ENCODE peak calls at places on chromosome 20, in ten cellular contexts. One of them, this sample, is unnamed.

GRCh38 chr20:19074828-19075516 is 137.5 kb upstream of the SLC24A3 start:
- DNase-seq in H1: peak
- DNase-seq in GM12878: peak
- DNase-seq in K562: no peak
- DNase-seq in esophagus muscularis mucosa: peak
- DNase-seq in SK-N-SH: no peak
- DNase-seq in ovary: no peak
- DNase-seq in A549: no peak
- DNase-seq in stomach: no peak
- DNase-seq in tibial nerve: no peak
- DNase-seq in this sample: no peak

GRCh38 chr20:19786311-19786710 is 28.3 kb downstream of the RIN2 start:
- DNase-seq in tibial nerve: no peak
- DNase-seq in K562: no peak
- DNase-seq in H1: no peak
- DNase-seq in ovary: no peak
- DNase-seq in stomach: no peak
- DNase-seq in A549: no peak
- DNase-seq in SK-N-SH: no peak
- DNase-seq in GM12878: no peak
- DNase-seq in esophagus muscularis mucosa: no peak
- DNase-seq in this sample: peak

GRCh38 chr20:36441416-36441815 is 99.9 kb upstream of the MYL9 start:
- DNase-seq in ovary: no peak
- DNase-seq in A549: no peak
- DNase-seq in SK-N-SH: no peak
- DNase-seq in GM12878: no peak
- DNase-seq in tibial nerve: no peak
- DNase-seq in esophagus muscularis mucosa: no peak
- DNase-seq in stomach: no peak
- DNase-seq in H1: no peak
- DNase-seq in K562: no peak
- DNase-seq in this sample: no peak

GRCh38 chr20:38725959-38726848 is 1.9 kb downstream of the SLC32A1 start:
- DNase-seq in stomach: peak
- DNase-seq in ovary: peak
- DNase-seq in tibial nerve: no peak
- DNase-seq in K562: peak
- DNase-seq in A549: peak
- DNase-seq in H1: peak
- DNase-seq in GM12878: no peak
- DNase-seq in esophagus muscularis mucosa: no peak
- DNase-seq in SK-N-SH: peak
- DNase-seq in this sample: peak

GRCh38 chr20:50410343-50410742 is 99.8 kb upstream of the PTPN1 start:
- DNase-seq in GM12878: no peak
- DNase-seq in H1: no peak
- DNase-seq in SK-N-SH: no peak
- DNase-seq in stomach: no peak
- DNase-seq in ovary: no peak
- DNase-seq in K562: no peak
- DNase-seq in esophagus muscularis mucosa: no peak
- DNase-seq in tibial nerve: no peak
- DNase-seq in A549: no peak
- DNase-seq in this sample: no peak

GRCh38 chr20:49812463-49813304 is at the start of gene SLC9A8:
- DNase-seq in H1: peak
- DNase-seq in esophagus muscularis mucosa: peak
- DNase-seq in A549: peak
- DNase-seq in K562: peak
- DNase-seq in ovary: peak
- DNase-seq in SK-N-SH: peak
- DNase-seq in GM12878: peak
- DNase-seq in stomach: peak
- DNase-seq in tibial nerve: peak
- DNase-seq in this sample: peak

GRCh38 chr20:12166053-12166717 is 248.5 kb downstream of the BTBD3 start:
- DNase-seq in esophagus muscularis mucosa: no peak
- DNase-seq in SK-N-SH: peak
- DNase-seq in H1: no peak
- DNase-seq in ovary: no peak
- DNase-seq in GM12878: no peak
- DNase-seq in stomach: no peak
- DNase-seq in A549: no peak
- DNase-seq in tibial nerve: no peak
- DNase-seq in K562: no peak
- DNase-seq in this sample: peak

GRCh38 chr20:26216025-26216424 is 519.4 kb upstream of the ZNF337 start:
- DNase-seq in SK-N-SH: no peak
- DNase-seq in GM12878: no peak
- DNase-seq in H1: no peak
- DNase-seq in esophagus muscularis mucosa: no peak
- DNase-seq in A549: no peak
- DNase-seq in K562: no peak
- DNase-seq in stomach: no peak
- DNase-seq in tibial nerve: no peak
- DNase-seq in ovary: no peak
- DNase-seq in this sample: no peak

GRCh38 chr20:47989957-47990356 is 204.7 kb upstream of the SULF2 start:
- DNase-seq in A549: no peak
- DNase-seq in K562: no peak
- DNase-seq in esophagus muscularis mucosa: no peak
- DNase-seq in stomach: no peak
- DNase-seq in tibial nerve: no peak
- DNase-seq in H1: no peak
- DNase-seq in SK-N-SH: peak
- DNase-seq in GM12878: no peak
- DNase-seq in ovary: no peak
- DNase-seq in this sample: peak

GRCh38 chr20:9977629-9978028 is 57.2 kb upstream of the ANKEF1 start:
- DNase-seq in esophagus muscularis mucosa: no peak
- DNase-seq in GM12878: no peak
- DNase-seq in SK-N-SH: no peak
- DNase-seq in stomach: no peak
- DNase-seq in A549: no peak
- DNase-seq in ovary: no peak
- DNase-seq in tibial nerve: no peak
- DNase-seq in H1: no peak
- DNase-seq in K562: no peak
- DNase-seq in this sample: no peak

GRCh38 chr20:48041078-48041780 is 255.9 kb upstream of the SULF2 start:
- DNase-seq in A549: no peak
- DNase-seq in H1: no peak
- DNase-seq in ovary: no peak
- DNase-seq in tibial nerve: no peak
- DNase-seq in stomach: no peak
- DNase-seq in GM12878: no peak
- DNase-seq in esophagus muscularis mucosa: no peak
- DNase-seq in K562: no peak
- DNase-seq in SK-N-SH: peak
- DNase-seq in this sample: no peak

GRCh38 chr20:34268851-34269668 is 27.8 kb downstream of the ASIP start:
- DNase-seq in tibial nerve: no peak
- DNase-seq in GM12878: no peak
- DNase-seq in H1: peak
- DNase-seq in stomach: peak
- DNase-seq in ovary: peak
- DNase-seq in K562: no peak
- DNase-seq in esophagus muscularis mucosa: no peak
- DNase-seq in SK-N-SH: no peak
- DNase-seq in A549: no peak
- DNase-seq in this sample: peak

GRCh38 chr20:10359621-10360040 is 74.4 kb downstream of the MKKS start:
- DNase-seq in SK-N-SH: no peak
- DNase-seq in GM12878: peak
- DNase-seq in esophagus muscularis mucosa: no peak
- DNase-seq in tibial nerve: no peak
- DNase-seq in stomach: no peak
- DNase-seq in ovary: no peak
- DNase-seq in H1: no peak
- DNase-seq in A549: no peak
- DNase-seq in K562: no peak
- DNase-seq in this sample: no peak

GRCh38 chr20:53859684-53860083 is 210.7 kb downstream of the BCAS1 start:
- DNase-seq in H1: no peak
- DNase-seq in stomach: no peak
- DNase-seq in A549: no peak
- DNase-seq in tibial nerve: peak
- DNase-seq in SK-N-SH: no peak
- DNase-seq in ovary: no peak
- DNase-seq in K562: no peak
- DNase-seq in esophagus muscularis mucosa: no peak
- DNase-seq in GM12878: no peak
- DNase-seq in this sample: peak

DNA sequence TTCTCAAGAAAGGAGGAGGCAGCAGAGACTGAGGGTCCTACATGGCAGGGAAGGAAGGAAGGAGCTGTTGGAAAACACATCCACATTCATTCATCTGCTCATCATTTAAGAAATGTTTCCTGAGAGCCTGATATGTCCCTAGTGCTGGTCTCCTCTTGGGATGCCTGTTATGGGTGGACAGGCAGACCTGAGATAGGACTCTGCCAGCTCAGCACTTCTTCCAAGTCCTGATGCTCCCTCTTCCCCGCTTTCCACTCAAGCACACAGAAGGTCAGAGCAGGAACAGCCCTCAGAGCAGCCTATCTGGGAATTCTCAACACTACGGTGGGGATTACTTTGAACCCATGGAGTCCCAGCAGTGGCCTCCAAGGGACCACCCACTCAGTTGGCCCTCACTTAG is 8.0 kb upstream of the SIRPD start:
- DNase-seq in A549: no peak
- DNase-seq in K562: peak
- DNase-seq in H1: no peak
- DNase-seq in tibial nerve: no peak
- DNase-seq in stomach: no peak
- DNase-seq in ovary: no peak
- DNase-seq in SK-N-SH: no peak
- DNase-seq in esophagus muscularis mucosa: no peak
- DNase-seq in GM12878: no peak
- DNase-seq in this sample: no peak
- TF ChIP-seq EP300 in A549: no peak
- TF ChIP-seq EP300 in K562: no peak
- TF ChIP-seq EP300 in H1: no peak
- TF ChIP-seq EP300 in tibial nerve: no peak
- TF ChIP-seq EP300 in stomach: no peak
- TF ChIP-seq EP300 in ovary: no peak
- TF ChIP-seq EP300 in SK-N-SH: no peak
- TF ChIP-seq EP300 in esophagus muscularis mucosa: no peak
- TF ChIP-seq EP300 in GM12878: no peak
- TF ChIP-seq EP300 in this sample: no peak

GRCh38 chr20:7106910-7107309 is 339.4 kb downstream of the BMP2 start:
- DNase-seq in SK-N-SH: no peak
- DNase-seq in ovary: no peak
- DNase-seq in K562: no peak
- DNase-seq in H1: no peak
- DNase-seq in A549: no peak
- DNase-seq in GM12878: no peak
- DNase-seq in tibial nerve: no peak
- DNase-seq in stomach: no peak
- DNase-seq in esophagus muscularis mucosa: no peak
- DNase-seq in this sample: no peak
- H3K27ac ChIP-seq in SK-N-SH: no peak
- H3K27ac ChIP-seq in ovary: no peak
- H3K27ac ChIP-seq in K562: no peak
- H3K27ac ChIP-seq in H1: no peak
- H3K27ac ChIP-seq in A549: no peak
- H3K27ac ChIP-seq in GM12878: no peak
- H3K27ac ChIP-seq in tibial nerve: no peak
- H3K27ac ChIP-seq in stomach: no peak
- H3K27ac ChIP-seq in esophagus muscularis mucosa: no peak
- H3K27ac ChIP-seq in this sample: no peak

GRCh38 chr20:44532248-44532980 is 10.5 kb upstream of the SERINC3 start:
- DNase-seq in ovary: peak
- DNase-seq in stomach: no peak
- DNase-seq in tibial nerve: no peak
- DNase-seq in K562: no peak
- DNase-seq in GM12878: no peak
- DNase-seq in A549: no peak
- DNase-seq in SK-N-SH: no peak
- DNase-seq in esophagus muscularis mucosa: no peak
- DNase-seq in H1: no peak
- DNase-seq in this sample: no peak

GRCh38 chr20:44528309-44528708 is 6.4 kb upstream of the SERINC3 start:
- DNase-seq in H1: no peak
- DNase-seq in ovary: no peak
- DNase-seq in K562: no peak
- DNase-seq in GM12878: no peak
- DNase-seq in A549: no peak
- DNase-seq in SK-N-SH: no peak
- DNase-seq in esophagus muscularis mucosa: no peak
- DNase-seq in stomach: no peak
- DNase-seq in tibial nerve: no peak
- DNase-seq in this sample: no peak

GRCh38 chr20:44533928-44534327 is 12.1 kb upstream of the SERINC3 start:
- DNase-seq in K562: no peak
- DNase-seq in stomach: no peak
- DNase-seq in ovary: no peak
- DNase-seq in esophagus muscularis mucosa: no peak
- DNase-seq in tibial nerve: no peak
- DNase-seq in H1: no peak
- DNase-seq in SK-N-SH: no peak
- DNase-seq in A549: no peak
- DNase-seq in GM12878: no peak
- DNase-seq in this sample: no peak

GRCh38 chr20:44536139-44536538 is 14.3 kb upstream of the SERINC3 start:
- DNase-seq in stomach: no peak
- DNase-seq in H1: no peak
- DNase-seq in SK-N-SH: no peak
- DNase-seq in ovary: no peak
- DNase-seq in K562: no peak
- DNase-seq in GM12878: no peak
- DNase-seq in esophagus muscularis mucosa: no peak
- DNase-seq in tibial nerve: no peak
- DNase-seq in A549: no peak
- DNase-seq in this sample: peak

DNA sequence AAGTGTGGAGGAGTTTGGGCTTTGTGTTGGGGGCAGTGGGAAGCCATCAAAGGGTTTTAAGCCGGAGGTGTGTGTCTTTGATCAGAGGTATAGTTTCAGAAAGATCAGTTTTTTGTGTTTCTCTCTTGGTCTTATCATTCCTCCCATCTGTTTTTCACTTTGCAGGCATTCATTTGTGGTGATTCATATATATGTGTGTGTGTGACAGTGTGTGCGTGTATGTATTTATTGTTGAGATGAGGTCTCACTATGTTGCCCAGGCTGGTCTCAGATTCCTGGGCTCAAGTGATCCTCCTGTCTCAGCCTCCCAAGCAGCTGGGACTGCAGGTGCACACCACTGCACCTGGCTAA is 11.1 kb upstream of the SERINC3 start:
- DNase-seq in K562: no peak
- DNase-seq in A549: no peak
- DNase-seq in tibial nerve: no peak
- DNase-seq in SK-N-SH: no peak
- DNase-seq in GM12878: no peak
- DNase-seq in H1: no peak
- DNase-seq in esophagus muscularis mucosa: no peak
- DNase-seq in ovary: no peak
- DNase-seq in stomach: no peak
- DNase-seq in this sample: no peak
- TF ChIP-seq EP300 in K562: no peak
- TF ChIP-seq EP300 in A549: no peak
- TF ChIP-seq EP300 in tibial nerve: no peak
- TF ChIP-seq EP300 in SK-N-SH: no peak
- TF ChIP-seq EP300 in GM12878: no peak
- TF ChIP-seq EP300 in H1: no peak
- TF ChIP-seq EP300 in esophagus muscularis mucosa: no peak
- TF ChIP-seq EP300 in ovary: no peak
- TF ChIP-seq EP300 in stomach: no peak
- TF ChIP-seq EP300 in this sample: no peak

GRCh38 chr20:51412333-51412761 is 130.2 kb downstream of the NFATC2 start:
- DNase-seq in stomach: no peak
- DNase-seq in A549: no peak
- DNase-seq in GM12878: no peak
- DNase-seq in SK-N-SH: peak
- DNase-seq in esophagus muscularis mucosa: no peak
- DNase-seq in ovary: peak
- DNase-seq in H1: no peak
- DNase-seq in K562: no peak
- DNase-seq in tibial nerve: no peak
- DNase-seq in this sample: no peak
- H3K27ac ChIP-seq in stomach: no peak
- H3K27ac ChIP-seq in A549: peak
- H3K27ac ChIP-seq in GM12878: no peak
- H3K27ac ChIP-seq in SK-N-SH: peak
- H3K27ac ChIP-seq in esophagus muscularis mucosa: peak
- H3K27ac ChIP-seq in ovary: no peak
- H3K27ac ChIP-seq in H1: no peak
- H3K27ac ChIP-seq in K562: no peak
- H3K27ac ChIP-seq in tibial nerve: peak
- H3K27ac ChIP-seq in this sample: peak